ENCODE peak calls at places on chromosomes 12 and 14, in ten cellular contexts. G, C, Y, U, R, I, D, K, Z and J are unnamed samples.

GRCh38 chr14:67335781-67336180 is 23.8 kb downstream of the ATP6V1D start:
- DNase-seq in G (no peak), C (no peak), Y (no peak), U (no peak), R (no peak), I (no peak), D (peak; percentile 27), K (peak; percentile 35), Z (peak; percentile 80), J (no peak)

GRCh38 chr14:20676072-20676471 is 8.3 kb upstream of the RNASE4 start:
- DNase-seq in G (no peak), C (no peak), Y (no peak), U (no peak), R (no peak), I (no peak), D (no peak), K (no peak), Z (no peak), J (no peak)

GRCh38 chr12:11761869-11762567 is 112.5 kb downstream of the ETV6 start:
- DNase-seq in G (no peak), C (no peak), Y (no peak), U (no peak), R (no peak), I (no peak), D (no peak), K (no peak), Z (no peak), J (no peak)

GRCh38 chr12:27361372-27361771 is 28.7 kb downstream of the BMAL2 start:
- DNase-seq in G (no peak), C (no peak), Y (no peak), U (no peak), R (no peak), I (no peak), D (peak; percentile 87), K (no peak), Z (no peak), J (no peak)

GRCh38 chr12:39723831-39724230 is 104.2 kb upstream of the ABCD2 start:
- DNase-seq in G (no peak), C (no peak), Y (no peak), U (no peak), R (no peak), I (no peak), D (no peak), K (peak; percentile 56), Z (no peak), J (no peak)

GRCh38 chr14:101028971-101029667 is 125.6 kb upstream of the RTL1 start:
- DNase-seq in G (no peak), C (no peak), Y (no peak), U (no peak), R (no peak), I (no peak), D (no peak), K (no peak), Z (no peak), J (no peak)

GRCh38 chr12:85325452-85325851 is 45.4 kb downstream of the ALX1 start:
- DNase-seq in G (no peak), C (no peak), Y (no peak), U (no peak), R (no peak), I (no peak), D (no peak), K (no peak), Z (no peak), J (no peak)

GRCh38 chr12:124321040-124321481 is 26.2 kb downstream of the RFLNA start:
- DNase-seq in G (peak; percentile 76), C (peak; percentile 79), Y (peak; percentile 18), U (peak; percentile 33), R (peak; percentile 50), I (peak; percentile 85), D (peak; percentile 39), K (peak; percentile 65), Z (peak; percentile 78), J (peak; percentile 75)

GRCh38 chr12:68237068-68237467 is 11.5 kb upstream of the IL26 start:
- DNase-seq in G (no peak), C (no peak), Y (no peak), U (no peak), R (no peak), I (no peak), D (no peak), K (peak; percentile 50), Z (no peak), J (no peak)

GRCh38 chr12:1907652-1908611 is 10.5 kb downstream of the CACNA2D4 start:
- DNase-seq in G (peak; percentile 50), C (no peak), Y (no peak), U (peak; percentile 8), R (no peak), I (peak; percentile 48), D (no peak), K (no peak), Z (no peak), J (no peak)

GRCh38 chr12:3236345-3237153 is 159.4 kb downstream of the TSPAN9 start:
- DNase-seq in G (no peak), C (no peak), Y (no peak), U (no peak), R (no peak), I (peak; percentile 73), D (peak; percentile 72), K (peak; percentile 64), Z (peak; percentile 74), J (no peak)

DNA sequence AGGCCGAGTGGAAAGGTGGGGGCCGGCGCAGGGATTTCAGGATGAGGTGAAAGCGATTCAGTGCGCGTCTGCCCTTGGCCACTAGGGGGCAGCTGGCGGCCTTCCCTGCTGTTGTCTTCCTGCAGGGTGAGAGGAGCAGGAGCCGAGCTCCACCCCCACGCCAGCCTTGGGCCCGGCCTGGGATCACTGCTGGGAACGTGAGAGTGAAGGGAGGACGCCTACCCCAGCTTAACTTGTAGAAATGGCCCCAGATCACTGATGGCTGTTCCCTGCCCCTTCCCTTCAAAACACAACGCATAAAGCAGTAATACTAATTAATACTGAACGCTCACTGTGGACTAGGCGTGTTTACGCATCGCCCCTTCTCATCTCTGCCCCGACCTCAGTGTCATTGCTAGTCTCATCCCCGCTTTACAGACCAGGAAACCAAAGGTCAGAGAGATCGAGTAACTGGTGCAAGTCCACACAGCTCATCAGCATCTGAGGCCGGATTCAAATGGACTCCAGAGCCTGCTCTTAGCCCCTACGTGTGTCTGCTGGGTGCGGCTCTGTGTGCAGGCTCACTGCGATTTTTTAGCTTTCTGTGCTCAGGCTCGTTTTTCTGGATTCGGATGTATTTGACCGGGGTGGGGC is 24.3 kb downstream of the MVK start:
- DNase-seq in G (peak; percentile 87), C (peak; percentile 90), Y (peak; percentile 44), U (peak; percentile 44), R (peak; percentile 47), I (peak; percentile 93), D (peak; percentile 75), K (peak; percentile 88), Z (peak; percentile 93), J (peak; percentile 91)
- H3K27me3 ChIP-seq in G (no peaks in the 10 kb centered on the region), C (no peaks in the 10 kb centered on the region), Y (no peaks in the 10 kb centered on the region), U (no peaks in the 10 kb centered on the region), R (no peaks in the 10 kb centered on the region), I (no peaks in the 10 kb centered on the region), D (peaks cover 5% of the 10 kb centered on the region), K (no peaks in the 10 kb centered on the region), Z (no peaks in the 10 kb centered on the region), J (no peaks in the 10 kb centered on the region)

GRCh38 chr14:90795744-90796143 is 20.5 kb downstream of the TTC7B start:
- DNase-seq in G (no peak), C (no peak), Y (no peak), U (no peak), R (no peak), I (peak; percentile 16), D (peak; percentile 93), K (peak; percentile 74), Z (peak; percentile 32), J (no peak)
- H3K27ac ChIP-seq in G (peak overlapping the region; percentile 50), C (no peak overlapping the region), Y (no peak overlapping the region), U (no peak overlapping the region), R (no peak overlapping the region), I (no peak overlapping the region), D (peak overlapping the region; percentile 38), K (no peak overlapping the region), Z (no peak overlapping the region), J (peak overlapping the region; percentile 54)

DNA sequence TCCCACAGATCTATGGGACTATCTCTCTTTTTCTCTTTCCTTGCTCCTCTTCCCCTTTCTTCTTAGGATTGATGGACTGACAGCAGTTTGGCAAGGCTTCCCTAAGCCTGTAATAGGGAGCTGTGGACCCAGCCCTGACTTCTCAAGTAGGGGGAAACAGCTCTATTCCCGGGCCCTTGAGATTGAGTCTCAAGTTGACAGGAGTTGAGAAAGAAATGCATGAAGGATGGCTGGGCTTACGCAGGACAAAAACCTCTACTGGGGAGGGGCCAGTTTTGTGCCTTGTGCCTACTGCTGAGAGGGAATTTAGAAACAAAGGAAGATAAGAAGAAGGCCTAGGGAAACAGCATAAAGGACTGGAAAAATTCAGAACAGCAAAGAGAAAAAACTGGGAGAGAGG is 60.3 kb downstream of the SMUG1 start:
- DNase-seq in G (no peak), C (no peak), Y (no peak), U (no peak), R (no peak), I (no peak), D (no peak), K (no peak), Z (no peak), J (no peak)
- H3K27me3 ChIP-seq in G (peaks cover 45% of the 10 kb centered on the region), C (peaks cover 4% of the 10 kb centered on the region), Y (peaks cover 38% of the 10 kb centered on the region), U (peaks cover 22% of the 10 kb centered on the region), R (peaks cover 47% of the 10 kb centered on the region), I (no peaks in the 10 kb centered on the region), D (peaks cover 60% of the 10 kb centered on the region), K (peaks cover 100% of the 10 kb centered on the region), Z (peaks cover 100% of the 10 kb centered on the region), J (peaks cover 41% of the 10 kb centered on the region)

GRCh38 chr12:43278268-43278832 is 273.7 kb downstream of the ADAMTS20 start:
- DNase-seq in G (no peak), C (no peak), Y (no peak), U (no peak), R (no peak), I (no peak), D (no peak), K (no peak), Z (no peak), J (no peak)

GRCh38 chr12:43277630-43278267 is 274.3 kb downstream of the ADAMTS20 start:
- DNase-seq in G (no peak), C (no peak), Y (no peak), U (no peak), R (no peak), I (no peak), D (peak; percentile 84), K (peak; percentile 64), Z (no peak), J (no peak)

GRCh38 chr12:43271659-43272058 is 280.3 kb downstream of the ADAMTS20 start:
- DNase-seq in G (no peak), C (no peak), Y (no peak), U (no peak), R (no peak), I (no peak), D (no peak), K (no peak), Z (no peak), J (no peak)

GRCh38 chr12:43267782-43268181 is 284.2 kb downstream of the ADAMTS20 start:
- DNase-seq in G (no peak), C (no peak), Y (no peak), U (no peak), R (no peak), I (no peak), D (no peak), K (peak; percentile 37), Z (peak; percentile 4), J (no peak)

DNA sequence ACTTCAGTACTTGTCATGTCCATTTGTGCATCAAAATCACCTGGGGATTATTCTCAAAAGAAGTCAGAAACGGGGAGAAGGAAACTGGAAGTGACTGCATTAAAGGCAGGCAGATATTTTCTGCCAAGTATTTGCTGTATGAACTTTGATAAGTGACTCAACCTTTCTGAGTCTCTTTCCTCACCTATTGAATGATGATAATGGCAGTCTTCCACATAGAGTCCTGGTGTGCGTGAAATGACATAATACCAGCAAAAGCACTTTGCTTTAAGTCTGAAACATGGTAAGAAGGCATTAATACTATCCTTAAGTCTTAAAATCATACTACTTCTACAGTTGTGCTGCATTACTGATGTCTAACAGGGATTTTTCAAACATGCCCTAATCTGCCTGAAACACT is 278.5 kb downstream of the ADAMTS20 start:
- DNase-seq in G (no peak), C (no peak), Y (no peak), U (no peak), R (no peak), I (no peak), D (peak; percentile 31), K (no peak), Z (no peak), J (no peak)
- H3K27ac ChIP-seq in G (no peak overlapping the region), C (no peak overlapping the region), Y (no peak overlapping the region), U (no peak overlapping the region), R (no peak overlapping the region), I (no peak overlapping the region), D (no peak overlapping the region), K (no peak overlapping the region), Z (no peak overlapping the region), J (no peak overlapping the region)